ENCODE peak calls at places on chromosome 18, in four cellular contexts. N is NB4, T is Calu3, R is endothelial cell. Q is an unnamed sample.

GRCh38 chr18:62523631-62524442 is 1.0 kb downstream of the ZCCHC2 start:
- DNase-seq in N (peak; percentile 71), T (peak; percentile 33), R (peak; percentile 39), Q (peak; percentile 27)

GRCh38 chr18:54388203-54389142 is 30.8 kb downstream of the C18orf54 start:
- DNase-seq in N (peak; percentile 60), T (peak; percentile 84), R (no peak), Q (no peak)

GRCh38 chr18:55262021-55262560 is 302.8 kb upstream of the CCDC68 start:
- DNase-seq in N (no peak), T (no peak), R (no peak), Q (no peak)

GRCh38 chr18:7177131-7177744 is 53.7 kb upstream of the LRRC30 start:
- DNase-seq in N (peak; percentile 57), T (peak; percentile 53), R (peak; percentile 56), Q (peak; percentile 64)

GRCh38 chr18:67035026-67035425 is 431.1 kb upstream of the CDH19 start:
- DNase-seq in N (no peak), T (no peak), R (no peak), Q (no peak)

GRCh38 chr18:47997338-47997780 is 66.9 kb upstream of the SMAD2 start:
- DNase-seq in N (peak; percentile 67), T (peak; percentile 35), R (no peak), Q (no peak)

GRCh38 chr18:2882201-2882600 is 35.4 kb downstream of the EMILIN2 start:
- DNase-seq in N (no peak), T (no peak), R (no peak), Q (no peak)

GRCh38 chr18:50158866-50159653 is 35.9 kb downstream of the MYO5B start:
- DNase-seq in N (no peak), T (peak; percentile 69), R (no peak), Q (no peak)

GRCh38 chr18:62318613-62319012 is 6.5 kb upstream of the TNFRSF11A start:
- DNase-seq in N (no peak), T (no peak), R (no peak), Q (no peak)

GRCh38 chr18:56799756-56800155 is 148.6 kb downstream of the WDR7 start:
- DNase-seq in N (no peak), T (no peak), R (no peak), Q (no peak)

GRCh38 chr18:23627325-23627724 is 35.4 kb downstream of the ANKRD29 start:
- DNase-seq in N (no peak), T (peak; percentile 44), R (no peak), Q (no peak)

GRCh38 chr18:48761582-48761981 is 189.2 kb downstream of the SMAD7 start:
- DNase-seq in N (no peak), T (no peak), R (no peak), Q (no peak)

GRCh38 chr18:72444756-72445155 is 99.4 kb downstream of the CBLN2 start:
- DNase-seq in N (no peak), T (no peak), R (no peak), Q (no peak)

GRCh38 chr18:52869942-52870907 is 530.2 kb downstream of the DCC start:
- DNase-seq in N (no peak), T (no peak), R (peak; percentile 30), Q (no peak)

GRCh38 chr18:71431171-71431570 is 1113.0 kb downstream of the CBLN2 start:
- DNase-seq in N (no peak), T (no peak), R (no peak), Q (no peak)

GRCh38 chr18:56593906-56594305 is 44.5 kb downstream of the TXNL1 start:
- DNase-seq in N (no peak), T (no peak), R (no peak), Q (no peak)

GRCh38 chr18:42446195-42446594 is 491.2 kb downstream of the PIK3C3 start:
- DNase-seq in N (no peak), T (no peak), R (no peak), Q (no peak)

GRCh38 chr18:57915848-57916596 is 112.9 kb upstream of the ATP8B1 start:
- DNase-seq in N (no peak), T (peak; percentile 69), R (peak; percentile 15), Q (no peak)

GRCh38 chr18:32360682-32361345 is 109.9 kb downstream of the GAREM1 start:
- DNase-seq in N (no peak), T (no peak), R (no peak), Q (no peak)

GRCh38 chr18:77129150-77129551 is 3.4 kb downstream of the MBP start:
- DNase-seq in N (peak; percentile 53), T (no peak), R (no peak), Q (peak; percentile 5)

GRCh38 chr18:65988371-65988770 is 237.6 kb downstream of the CDH7 start:
- DNase-seq in N (no peak), T (no peak), R (no peak), Q (no peak)

GRCh38 chr18:65988972-65989371 is 238.2 kb downstream of the CDH7 start:
- DNase-seq in N (no peak), T (no peak), R (no peak), Q (no peak)

GRCh38 chr18:65983750-65984149 is 232.9 kb downstream of the CDH7 start:
- DNase-seq in N (peak; percentile 6), T (no peak), R (no peak), Q (no peak)
- TF ChIP-seq CTCF in N (no peak), T (no peak), R (no peak), Q (no peak)

GRCh38 chr18:199214-199613 is 40.9 kb downstream of the USP14 start:
- DNase-seq in N (no peak), T (no peak), R (no peak), Q (no peak)

GRCh38 chr18:195651-196050 is 37.3 kb downstream of the USP14 start:
- DNase-seq in N (no peak), T (no peak), R (no peak), Q (no peak)

GRCh38 chr18:199768-200167 is 41.4 kb downstream of the USP14 start:
- DNase-seq in N (no peak), T (no peak), R (no peak), Q (no peak)
- TF ChIP-seq CTCF in N (no peak), T (no peak), R (no peak), Q (no peak)

GRCh38 chr18:25062720-25063119 is 289.2 kb downstream of the ZNF521 start:
- DNase-seq in N (no peak), T (no peak), R (no peak), Q (no peak)
- TF ChIP-seq CTCF in N (peak; percentile 7), T (no peak), R (no peak), Q (no peak)

DNA sequence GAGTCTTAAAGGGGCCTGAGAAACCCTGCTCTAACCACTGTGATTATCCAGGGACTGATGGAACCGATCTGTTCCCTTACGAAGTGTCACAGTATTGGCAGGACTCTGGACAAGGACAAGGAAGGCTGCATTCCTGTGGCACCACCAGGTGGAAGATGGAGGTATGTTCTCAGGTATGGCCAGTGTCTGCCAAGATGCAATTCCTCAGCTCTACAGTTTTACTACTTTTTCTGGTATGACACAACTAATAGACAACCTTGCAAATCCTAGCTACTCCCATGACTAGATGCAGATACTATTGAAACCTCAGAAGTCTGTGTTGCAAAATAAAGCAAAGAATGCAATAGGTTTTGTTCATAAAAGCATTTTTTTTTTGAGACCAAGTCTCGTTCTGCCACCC is 14.6 kb downstream of the RAB31 start:
- DNase-seq in N (no peak), T (peak; percentile 72), R (no peak), Q (no peak)
- TF ChIP-seq CTCF in N (no peak), T (peak; percentile 56), R (no peak), Q (no peak)

DNA sequence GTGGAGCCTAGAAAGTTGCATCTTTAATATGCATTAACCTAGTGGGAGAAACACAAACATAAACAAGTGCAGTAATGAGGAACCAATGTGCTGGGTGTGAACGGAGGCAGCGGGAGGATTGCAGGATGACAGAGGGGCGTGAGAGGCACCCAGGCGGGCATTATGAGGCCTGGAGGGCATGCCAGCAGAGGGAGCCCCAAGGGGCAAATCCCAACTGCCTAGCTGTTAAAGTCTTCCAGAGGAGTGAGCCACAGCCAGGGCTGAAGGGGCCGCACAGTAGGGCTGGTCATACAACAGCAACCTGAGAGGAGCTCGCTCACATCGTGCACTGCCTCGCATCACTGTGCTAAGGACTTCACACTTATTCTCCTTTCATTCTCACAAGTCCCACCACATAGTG is 13.3 kb upstream of the PRELID3A start:
- DNase-seq in N (peak; percentile 52), T (peak; percentile 58), R (peak; percentile 22), Q (no peak)
- TF ChIP-seq CTCF in N (peak; percentile 37), T (peak; percentile 57), R (no peak), Q (no peak)

DNA sequence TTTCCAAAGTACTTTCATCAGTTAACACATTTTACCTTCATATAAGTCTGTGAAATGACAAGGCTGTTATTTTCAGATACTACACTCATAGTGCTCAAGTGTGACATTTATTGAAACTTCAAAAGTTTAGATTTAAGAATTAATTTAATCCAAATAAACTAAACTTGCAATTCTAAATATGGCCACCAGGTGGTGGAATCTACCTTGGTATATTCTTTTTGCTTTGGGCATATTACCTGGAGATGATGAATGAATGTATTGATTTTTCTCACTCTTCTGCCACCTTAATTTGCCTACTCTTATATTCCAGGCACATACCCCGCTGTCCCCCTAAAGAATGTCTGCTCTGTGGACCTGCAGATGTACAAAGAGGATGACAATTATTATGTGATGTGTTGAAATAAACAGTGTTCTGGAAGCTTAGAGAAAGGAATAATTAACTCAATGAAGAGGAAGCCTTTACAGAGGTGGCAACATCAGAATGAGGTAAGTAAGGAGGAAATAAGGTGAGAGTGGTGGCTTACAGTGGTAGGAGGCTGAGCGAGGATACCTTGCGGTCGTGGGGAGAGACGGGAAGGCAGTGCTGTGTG is 179.7 kb downstream of the CELF4 start:
- DNase-seq in N (peak; percentile 34), T (peak; percentile 18), R (no peak), Q (no peak)
- TF ChIP-seq CTCF in N (no peak), T (peak; percentile 80), R (peak; percentile 94), Q (peak; percentile 99)

GRCh38 chr18:63850636-63851035 is 36.9 kb upstream of the SERPINB2 start:
- DNase-seq in N (no peak), T (no peak), R (no peak), Q (no peak)

GRCh38 chr18:63844254-63844653 is 43.3 kb upstream of the SERPINB2 start:
- DNase-seq in N (peak; percentile 62), T (peak; percentile 6), R (no peak), Q (no peak)

GRCh38 chr18:63843008-63843407 is 44.5 kb upstream of the SERPINB2 start:
- DNase-seq in N (no peak), T (no peak), R (no peak), Q (no peak)

GRCh38 chr18:63850010-63850409 is 37.5 kb upstream of the SERPINB2 start:
- DNase-seq in N (peak; percentile 77), T (peak; percentile 65), R (peak; percentile 47), Q (no peak)

GRCh38 chr18:63848159-63848558 is 39.3 kb upstream of the SERPINB2 start:
- DNase-seq in N (peak; percentile 77), T (peak; percentile 48), R (peak; percentile 19), Q (no peak)
- TF ChIP-seq CTCF in N (peak; percentile 65), T (peak; percentile 58), R (no peak), Q (peak; percentile 45)